ENCODE peak calls at places on chromosomes 7 and 10, in ten cellular contexts. Y, M, P, S, L, D, I, R, W and T are unnamed samples.

GRCh38 chr10:101495324-101495925 is 92.6 kb downstream of the POLL start:
- DNase-seq in Y (peak; percentile 1), W (peak; percentile 21), M (no peak), S (no peak), P (no peak), R (peak; percentile 30), I (peak; percentile 6), L (peak; percentile 36), D (peak; percentile 16), T (no peak)

GRCh38 chr10:116868722-116869121 is 19.4 kb downstream of the ENO4 start:
- DNase-seq in I (no peak), D (no peak), S (no peak), Y (no peak), P (no peak), R (no peak), L (no peak), M (no peak), W (no peak), T (no peak)

GRCh38 chr7:138185132-138185908 is 109.1 kb downstream of the AKR1D1 start:
- DNase-seq in P (no peak), R (no peak), I (no peak), Y (no peak), M (no peak), L (no peak), W (no peak), S (no peak), D (no peak), T (no peak)

GRCh38 chr10:22315455-22316285 is 518 bp upstream of the COMMD3 start:
- DNase-seq in M (no peak), L (no peak), S (no peak), D (no peak), P (no peak), W (peak; percentile 16), Y (no peak), R (no peak), I (no peak), T (no peak)

GRCh38 chr10:120969219-120969645 is 118.1 kb downstream of the WDR11 start:
- DNase-seq in Y (no peak), R (no peak), I (no peak), W (no peak), D (no peak), P (no peak), L (no peak), S (no peak), M (no peak), T (no peak)

GRCh38 chr7:146175716-146176115 is 59.1 kb downstream of the CNTNAP2 start:
- DNase-seq in P (no peak), S (no peak), L (no peak), W (no peak), R (peak; percentile 25), I (no peak), M (no peak), D (no peak), Y (no peak), T (no peak)

GRCh38 chr10:74922921-74923320 is 96.5 kb downstream of the KAT6B start:
- DNase-seq in L (no peak), D (no peak), W (no peak), Y (no peak), R (no peak), I (no peak), P (no peak), M (no peak), S (no peak), T (no peak)

GRCh38 chr10:71724539-71724938 is 5.0 kb upstream of the C10orf105 start:
- DNase-seq in D (no peak), L (no peak), P (no peak), R (no peak), W (no peak), S (no peak), I (no peak), Y (no peak), M (no peak), T (no peak)

GRCh38 chr7:130275826-130276291 is 9.2 kb downstream of the CPA2 start:
- DNase-seq in P (no peak), L (no peak), S (no peak), R (no peak), W (no peak), M (no peak), D (no peak), I (no peak), Y (no peak), T (no peak)

GRCh38 chr7:130278892-130279690 is 12.4 kb downstream of the CPA2 start:
- DNase-seq in W (no peak), S (no peak), M (no peak), R (peak; percentile 98), Y (no peak), D (no peak), L (no peak), I (peak; percentile 23), P (no peak), T (no peak)

GRCh38 chr7:130276796-130277762 is 10.4 kb downstream of the CPA2 start:
- DNase-seq in L (no peak), P (no peak), D (no peak), S (no peak), I (no peak), W (no peak), Y (no peak), M (no peak), R (peak; percentile 57), T (no peak)

GRCh38 chr7:130274983-130275649 is 8.5 kb downstream of the CPA2 start:
- DNase-seq in W (no peak), S (no peak), M (no peak), L (peak; percentile 61), P (no peak), R (no peak), Y (no peak), I (no peak), D (no peak), T (no peak)

DNA sequence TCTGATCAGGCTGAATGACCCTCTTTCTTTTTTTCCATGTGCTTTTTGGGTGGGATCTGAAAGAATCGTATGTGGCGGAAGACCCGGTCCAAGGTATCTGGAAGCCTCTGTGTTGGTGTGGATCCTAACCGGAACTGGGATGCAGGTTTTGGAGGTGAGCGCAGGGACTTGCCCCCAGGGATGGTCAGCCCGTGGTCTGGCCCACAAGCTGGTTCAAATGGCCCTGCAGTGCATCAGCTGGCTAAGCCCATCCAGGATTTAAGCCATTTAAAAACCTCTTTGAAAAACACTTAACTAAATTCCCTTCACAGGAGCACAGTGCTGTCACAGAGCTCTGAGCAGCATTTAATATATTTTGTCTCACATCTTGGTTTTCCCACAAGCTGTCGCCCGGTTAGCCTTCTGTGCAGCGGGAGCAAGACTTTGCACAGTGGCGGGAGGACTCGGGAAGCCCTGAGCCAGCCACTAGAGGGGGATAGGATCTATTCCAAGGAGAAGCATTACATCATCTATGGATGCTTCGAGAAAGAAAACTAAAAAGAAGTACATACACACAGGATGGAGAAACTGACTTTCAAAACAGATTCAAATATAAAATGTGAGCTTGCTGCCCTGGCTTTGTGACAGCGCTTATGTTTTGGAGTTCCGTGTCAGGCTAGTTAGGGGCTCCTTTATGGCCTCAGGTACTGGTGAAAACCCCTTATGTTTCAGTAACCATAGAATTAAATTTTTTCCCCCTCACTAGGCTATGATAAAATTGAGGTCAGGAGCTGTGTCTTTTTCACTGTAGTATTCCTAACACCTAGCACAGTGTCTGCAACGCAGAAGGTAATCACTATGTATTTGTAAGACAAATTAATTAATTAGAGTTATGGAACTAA is 11.3 kb downstream of the CPA2 start:
- DNase-seq in D (no peak), I (peak; percentile 35), L (peak; percentile 74), P (no peak), S (no peak), M (no peak), Y (peak; percentile 30), R (peak; percentile 85), W (no peak), T (no peak)
- TF ChIP-seq CTCF in D (no peak), I (peak; percentile 75), L (peak; percentile 63), P (peak; percentile 1), S (peak; percentile 59), M (no peak), Y (no peak), R (peak; percentile 72), W (peak; percentile 34), T (no peak)

GRCh38 chr7:134514663-134515062 is 12.7 kb upstream of the AKR1B10 start:
- DNase-seq in R (peak; percentile 90), S (peak; percentile 20), L (peak; percentile 81), I (peak; percentile 79), M (peak; percentile 70), W (peak; percentile 77), Y (peak; percentile 66), D (peak; percentile 59), P (peak; percentile 64), T (peak; percentile 51)

GRCh38 chr7:134515569-134516468 is 11.5 kb upstream of the AKR1B10 start:
- DNase-seq in W (no peak), Y (no peak), M (no peak), I (peak; percentile 91), P (no peak), L (no peak), R (peak; percentile 85), D (no peak), S (no peak), T (no peak)

DNA sequence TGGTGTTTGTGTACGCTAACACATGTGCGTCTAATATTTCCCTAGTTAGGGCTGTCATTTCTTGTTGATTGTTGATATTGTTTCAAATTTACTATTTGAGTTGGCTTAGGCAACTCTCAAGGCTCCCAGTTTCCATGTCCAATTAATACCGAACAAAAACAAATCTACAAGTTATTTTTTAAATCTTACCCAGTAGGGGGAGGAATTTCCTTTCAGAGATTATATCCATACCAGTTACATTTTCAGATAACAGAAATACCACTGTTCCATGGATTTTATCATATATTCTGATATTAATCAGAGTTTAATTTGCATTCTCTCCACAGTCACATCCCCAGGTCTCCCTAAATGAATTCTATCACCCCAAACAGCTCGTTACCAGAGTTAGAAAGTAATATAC is 7.2 kb upstream of the AKR1B10 start:
- DNase-seq in R (peak; percentile 28), D (no peak), I (no peak), L (no peak), M (no peak), P (no peak), Y (no peak), W (no peak), S (no peak), T (no peak)
- TF ChIP-seq CTCF in R (no peak), D (no peak), I (peak; percentile 72), L (no peak), M (no peak), P (no peak), Y (peak; percentile 6), W (peak; percentile 32), S (no peak), T (no peak)

GRCh38 chr7:11833431-11833830 is 1.4 kb upstream of the THSD7A start:
- DNase-seq in I (no peak), W (no peak), L (peak; percentile 57), D (no peak), M (peak; percentile 6), R (no peak), P (no peak), Y (no peak), S (no peak), T (no peak)

GRCh38 chr7:11831727-11832495 is at the start of gene THSD7A:
- DNase-seq in R (peak; percentile 65), W (no peak), S (peak; percentile 50), I (no peak), D (peak; percentile 31), M (peak; percentile 18), Y (peak; percentile 81), P (peak; percentile 28), L (peak; percentile 78), T (peak; percentile 37)

GRCh38 chr7:11830582-11831382 is 1.2 kb downstream of the THSD7A start:
- DNase-seq in S (no peak), M (no peak), L (no peak), W (no peak), I (no peak), Y (peak; percentile 19), P (no peak), R (peak; percentile 55), D (peak; percentile 24), T (no peak)

GRCh38 chr7:11831383-11831726 is 643 bp downstream of the THSD7A start:
- DNase-seq in P (no peak), I (no peak), W (no peak), Y (peak; percentile 3), S (no peak), M (no peak), R (peak; percentile 49), D (no peak), L (no peak), T (no peak)

DNA sequence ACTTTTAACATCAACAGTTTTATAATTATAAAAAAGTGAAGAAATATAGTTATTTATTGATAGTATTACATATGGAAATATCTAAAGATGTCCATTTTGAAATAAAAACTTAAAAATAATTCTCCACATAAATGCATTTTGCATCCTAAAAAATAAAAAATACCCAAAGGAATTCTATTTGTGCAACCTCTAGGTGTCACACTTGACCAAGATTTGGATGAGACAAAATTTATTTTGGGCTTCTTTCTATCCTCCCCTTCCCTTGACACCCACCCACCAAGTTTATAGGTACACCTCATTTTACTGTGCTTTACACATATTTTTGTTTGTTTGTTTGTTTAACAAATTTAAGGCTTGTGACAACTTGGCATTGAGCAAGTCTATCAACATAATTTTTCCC is 3.3 kb upstream of the THSD7A start:
- DNase-seq in W (no peak), R (peak; percentile 37), I (no peak), L (no peak), S (no peak), Y (peak; percentile 7), P (no peak), M (no peak), D (no peak), T (no peak)
- TF ChIP-seq CTCF in W (peak; percentile 42), R (peak; percentile 45), I (peak; percentile 55), L (peak; percentile 61), S (peak; percentile 60), Y (peak; percentile 81), P (peak; percentile 13), M (no peak), D (no peak), T (no peak)

DNA sequence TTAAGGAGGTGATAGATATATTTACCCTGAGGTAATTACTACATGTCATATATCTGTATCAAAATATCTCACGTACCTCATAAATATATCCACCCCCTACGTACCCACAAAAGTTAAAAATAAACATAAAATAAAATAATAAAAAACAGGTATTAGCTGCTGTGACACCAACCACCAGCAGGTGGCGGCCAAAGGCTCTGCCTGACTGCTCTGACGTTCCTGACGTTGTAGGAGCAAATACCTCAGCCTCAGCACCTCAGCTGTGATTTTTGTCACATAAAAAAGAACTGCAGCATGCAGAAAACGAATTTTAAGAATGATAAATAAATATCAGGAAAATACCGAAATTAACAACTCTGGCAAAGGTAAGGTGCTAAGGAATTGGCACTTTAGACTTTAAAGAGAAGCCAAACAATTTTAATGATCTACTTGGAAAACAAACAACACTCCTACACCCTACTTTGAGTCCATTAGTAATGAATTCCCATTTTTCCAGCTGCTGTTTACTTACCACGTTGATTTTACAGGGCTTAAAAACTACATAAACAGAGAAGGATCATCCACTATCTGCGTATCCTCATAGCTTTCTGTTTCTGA is 125.4 kb upstream of the TARP start:
- DNase-seq in S (peak; percentile 28), P (peak; percentile 56), W (peak; percentile 61), L (peak; percentile 74), M (peak; percentile 74), Y (peak; percentile 72), I (peak; percentile 10), R (peak; percentile 68), D (peak; percentile 58), T (peak; percentile 57)
- TF ChIP-seq CTCF in S (peak; percentile 91), P (peak; percentile 82), W (peak; percentile 93), L (peak; percentile 83), M (peak; percentile 99), Y (peak; percentile 77), I (peak; percentile 95), R (peak; percentile 97), D (peak; percentile 81), T (peak; percentile 73)